ENCODE peak calls at places on chromosomes 16 and 17, in six cellular contexts. R, K, J, B, C and G are unnamed samples.

GRCh38 chr17:77266891-77267341 is 126.1 kb downstream of the SEC14L1 start:
- DNase-seq in R (no peak), K (no peak), J (no peak), B (no peak), C (no peak), G (no peak)

GRCh38 chr16:66277311-66278070 is 89.0 kb upstream of the CDH5 start:
- DNase-seq in R (no peak), K (no peak), J (no peak), B (no peak), C (no peak), G (no peak)

GRCh38 chr17:44708401-44709263 is at the start of gene DBF4B:
- DNase-seq in R (peak; percentile 85), K (peak; percentile 81), J (peak; percentile 65), B (peak; percentile 77), C (peak; percentile 85), G (peak; percentile 64)

GRCh38 chr17:74094651-74095050 is 108.8 kb upstream of the RPL38 start:
- DNase-seq in R (no peak), K (no peak), J (no peak), B (no peak), C (no peak), G (no peak)

GRCh38 chr17:40345161-40346034 is 19.1 kb downstream of the GJD3 start:
- DNase-seq in R (peak; percentile 38), K (no peak), J (no peak), B (peak; percentile 70), C (no peak), G (no peak)

GRCh38 chr17:75681289-75681688 is 14.2 kb downstream of the SAP30BP start:
- DNase-seq in R (no peak), K (no peak), J (no peak), B (no peak), C (no peak), G (no peak)

GRCh38 chr16:1825864-1826690 is 548 bp downstream of the HAGH start:
- DNase-seq in R (no peak), K (no peak), J (peak; percentile 61), B (peak; percentile 63), C (no peak), G (no peak)

GRCh38 chr16:59154295-59154694 is 420.2 kb upstream of the GOT2 start:
- DNase-seq in R (no peak), K (no peak), J (no peak), B (no peak), C (no peak), G (no peak)

GRCh38 chr16:4556580-4556979 is 440 bp downstream of the C16orf96 start:
- DNase-seq in R (no peak), K (no peak), J (no peak), B (peak; percentile 39), C (no peak), G (no peak)

GRCh38 chr16:86490859-86491642 is 19.3 kb upstream of the FOXF1 start:
- DNase-seq in R (no peak), K (no peak), J (no peak), B (no peak), C (no peak), G (no peak)

GRCh38 chr17:64449545-64449944 is 630 bp downstream of the MILR1 start:
- DNase-seq in R (no peak), K (no peak), J (no peak), B (no peak), C (no peak), G (no peak)
- H3K4me3 ChIP-seq in R (no peak overlapping the region), K (no peak overlapping the region), J (no peak overlapping the region), B (no peak overlapping the region), C (no peak overlapping the region), G (no peak overlapping the region)

DNA sequence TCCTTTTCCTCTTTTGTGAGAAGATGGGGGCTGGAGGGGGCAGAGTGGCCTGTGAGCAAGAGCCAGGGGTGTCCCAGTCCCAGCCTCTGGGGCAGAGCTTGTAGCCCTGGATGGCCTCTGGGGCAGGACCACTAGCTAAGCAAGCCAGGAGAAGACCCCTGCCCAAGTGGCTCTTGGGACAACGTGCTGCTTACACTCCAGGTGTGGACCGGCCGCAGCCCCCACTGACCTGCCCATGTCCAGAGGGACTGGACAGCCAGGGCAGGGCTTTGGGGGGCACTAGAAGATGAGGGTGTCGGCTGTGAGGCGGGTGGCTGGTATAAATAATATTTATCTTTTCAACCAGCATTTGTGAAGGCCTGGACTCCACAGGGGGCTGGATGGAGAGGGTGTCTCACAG is 9.2 kb upstream of the SPPL2C start:
- DNase-seq in R (no peak), K (no peak), J (no peak), B (no peak), C (no peak), G (no peak)
- H3K4me3 ChIP-seq in R (no peak overlapping the region), K (no peak overlapping the region), J (no peak overlapping the region), B (no peak overlapping the region), C (no peak overlapping the region), G (no peak overlapping the region)

DNA sequence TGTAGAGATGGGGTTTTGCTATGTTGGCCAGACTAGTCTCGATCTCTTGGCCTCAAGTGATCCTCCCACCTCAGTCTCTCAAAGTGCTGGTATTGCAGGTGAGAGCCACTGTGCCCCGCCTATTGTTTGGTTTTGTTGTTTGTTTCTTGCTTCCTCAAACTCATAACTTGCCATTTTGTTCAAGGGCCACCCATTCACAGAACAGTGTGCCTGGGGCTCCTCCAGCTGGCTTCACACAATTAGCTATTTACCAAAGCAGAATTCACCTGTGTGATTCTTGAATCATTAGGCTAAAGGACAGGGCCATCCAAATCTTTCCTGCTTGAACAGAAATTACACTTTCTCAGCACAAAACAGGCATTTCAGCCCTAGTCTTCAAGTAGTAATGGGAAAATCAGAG is 7.2 kb downstream of the ABHD15 start:
- DNase-seq in R (no peak), K (no peak), J (no peak), B (no peak), C (no peak), G (no peak)
- H3K4me3 ChIP-seq in R (no peak overlapping the region), K (no peak overlapping the region), J (no peak overlapping the region), B (no peak overlapping the region), C (no peak overlapping the region), G (no peak overlapping the region)

DNA sequence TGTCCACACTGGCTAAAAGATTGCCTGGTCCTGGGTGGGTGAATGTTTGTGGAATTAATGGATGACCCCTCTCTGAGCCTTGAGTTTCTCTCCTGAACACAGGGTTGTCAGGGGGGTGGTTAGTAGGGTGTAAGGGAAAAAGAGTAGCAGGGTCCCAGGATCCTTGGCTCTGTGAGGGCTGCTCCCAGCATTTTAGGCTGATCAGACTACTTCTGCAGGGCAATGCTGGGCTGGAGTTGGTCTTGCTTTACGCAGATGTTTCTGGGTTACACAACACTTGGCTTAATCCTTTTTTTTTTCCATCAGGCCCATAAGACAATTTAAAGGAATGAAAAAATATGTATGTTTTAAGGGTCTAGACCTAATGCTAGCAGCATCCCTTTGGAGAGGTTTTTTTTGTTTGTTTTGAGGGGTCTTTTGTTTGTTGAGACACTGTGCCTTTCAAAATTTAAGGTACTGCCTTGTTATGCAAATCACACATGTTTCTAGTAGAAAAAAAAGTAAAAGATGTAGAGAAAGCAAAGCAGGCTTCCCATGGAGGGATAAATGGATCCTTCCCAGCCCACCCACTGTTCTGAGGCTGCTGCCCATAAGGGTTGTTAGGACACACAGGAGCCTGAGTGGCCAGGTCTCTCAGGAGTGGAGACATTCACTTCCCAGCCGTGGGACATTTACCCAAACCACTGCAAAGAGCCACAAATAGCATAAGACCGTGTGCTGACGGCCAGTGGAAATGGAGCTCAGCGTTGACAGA is 225.6 kb upstream of the HSBP1 start:
- DNase-seq in R (no peak), K (no peak), J (no peak), B (no peak), C (no peak), G (no peak)
- H3K4me3 ChIP-seq in R (no peak overlapping the region), K (no peak overlapping the region), J (no peak overlapping the region), B (no peak overlapping the region), C (no peak overlapping the region), G (no peak overlapping the region)

GRCh38 chr17:17494499-17495447 is 1.4 kb downstream of the RASD1 start:
- DNase-seq in R (peak; percentile 46), K (no peak), J (no peak), B (peak; percentile 63), C (peak; percentile 29), G (no peak)
- H3K4me3 ChIP-seq in R (peak overlapping the region; percentile 31), K (peak overlapping the region; percentile 41), J (peak overlapping the region; percentile 65), B (peak overlapping the region; percentile 64), C (peak overlapping the region; percentile 74), G (peak overlapping the region; percentile 70)

GRCh38 chr17:4433515-4434031 is at the start of gene SPNS3:
- DNase-seq in R (no peak), K (no peak), J (no peak), B (no peak), C (no peak), G (no peak)

GRCh38 chr17:4438162-4438944 is 4.6 kb downstream of the SPNS3 start:
- DNase-seq in R (no peak), K (no peak), J (no peak), B (no peak), C (no peak), G (no peak)

GRCh38 chr17:4436381-4436780 is 2.6 kb downstream of the SPNS3 start:
- DNase-seq in R (no peak), K (no peak), J (no peak), B (no peak), C (no peak), G (no peak)

GRCh38 chr17:4440021-4440420 is 6.3 kb downstream of the SPNS3 start:
- DNase-seq in R (no peak), K (no peak), J (no peak), B (no peak), C (no peak), G (no peak)

DNA sequence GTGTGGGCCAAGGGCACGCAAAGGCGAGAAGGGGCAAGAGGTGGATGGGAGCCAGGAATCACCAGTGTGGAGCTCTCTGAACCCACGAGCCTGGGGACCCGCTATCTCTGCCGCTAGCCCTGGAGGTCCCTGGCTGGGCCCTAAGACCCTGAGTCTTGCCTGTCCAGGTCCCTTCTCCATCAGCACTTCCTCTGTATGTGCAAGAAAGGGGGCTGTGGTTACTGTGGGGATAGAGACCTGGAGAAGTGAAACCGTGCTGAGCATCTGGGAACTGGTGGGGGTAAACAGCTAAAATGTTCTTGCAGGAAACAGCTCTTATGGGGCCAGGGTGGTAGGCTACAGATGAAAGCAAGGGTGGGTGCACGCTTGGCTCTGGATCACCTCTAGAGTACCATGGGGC is 3.1 kb downstream of the SPNS3 start:
- DNase-seq in R (no peak), K (no peak), J (no peak), B (no peak), C (no peak), G (no peak)
- H3K4me3 ChIP-seq in R (no peak overlapping the region), K (no peak overlapping the region), J (no peak overlapping the region), B (no peak overlapping the region), C (no peak overlapping the region), G (no peak overlapping the region)